ENCODE peak calls at places on chromosomes 5 and 9, in eight cellular contexts. A is heart left ventricle, U is stomach, Q is A549, V is ovary, D is spleen, B is endothelial cell of umbilical vein, I is gastrocnemius medialis. F is an unnamed sample.

GRCh38 chr5:929596-929995 is 36.9 kb downstream of the TRIP13 start:
- DNase-seq in A (no peak), U (no peak), Q (no peak), V (no peak), D (no peak), B (no peak), I (no peak), F (peak)

GRCh38 chr5:68406344-68406743 is 190.8 kb downstream of the PIK3R1 start:
- DNase-seq in A (no peak), U (no peak), Q (no peak), V (no peak), D (no peak), B (no peak), I (no peak), F (no peak)

GRCh38 chr9:32264171-32264862 is 120.1 kb upstream of the ACO1 start:
- DNase-seq in A (no peak), U (no peak), Q (no peak), V (peak), D (no peak), B (no peak), I (no peak), F (no peak)

GRCh38 chr5:51382759-51383493 is at the start of gene ISL1:
- DNase-seq in A (peak), U (peak), Q (peak), V (no peak), D (no peak), B (peak), I (peak), F (peak)

GRCh38 chr9:83449981-83450380 is 88.2 kb downstream of the FRMD3 start:
- DNase-seq in A (no peak), U (no peak), Q (no peak), V (no peak), D (no peak), B (no peak), I (no peak), F (no peak)

GRCh38 chr9:105539452-105539851 is 18.5 kb upstream of the FKTN start:
- DNase-seq in A (no peak), U (no peak), Q (no peak), V (no peak), D (no peak), B (no peak), I (no peak), F (no peak)

GRCh38 chr9:137505421-137506140 is 44.6 kb downstream of the PNPLA7 start:
- DNase-seq in A (no peak), U (no peak), Q (no peak), V (no peak), D (peak), B (no peak), I (no peak), F (no peak)

GRCh38 chr9:72477862-72478564 is 43.4 kb upstream of the TMC1 start:
- DNase-seq in A (no peak), U (peak), Q (peak), V (no peak), D (no peak), B (peak), I (no peak), F (no peak)

GRCh38 chr5:150443242-150444075 is 6.1 kb downstream of the RPS14 start:
- DNase-seq in A (no peak), U (no peak), Q (no peak), V (no peak), D (no peak), B (no peak), I (no peak), F (no peak)

GRCh38 chr5:174186096-174186495 is 140.6 kb downstream of the NSG2 start:
- DNase-seq in A (no peak), U (no peak), Q (no peak), V (no peak), D (no peak), B (no peak), I (no peak), F (peak)

GRCh38 chr9:104972242-104972866 is 44.4 kb upstream of the ABCA1 start:
- DNase-seq in A (no peak), U (no peak), Q (no peak), V (no peak), D (no peak), B (no peak), I (no peak), F (no peak)

GRCh38 chr5:75089137-75089536 is 36.8 kb upstream of the GCNT4 start:
- DNase-seq in A (no peak), U (no peak), Q (no peak), V (no peak), D (no peak), B (no peak), I (no peak), F (no peak)

GRCh38 chr5:163976691-163977090 is 471.3 kb downstream of the MAT2B start:
- DNase-seq in A (no peak), U (no peak), Q (no peak), V (no peak), D (no peak), B (peak), I (no peak), F (no peak)

GRCh38 chr5:77630246-77631165 is 8.0 kb downstream of the OTP start:
- DNase-seq in A (peak), U (peak), Q (peak), V (no peak), D (peak), B (no peak), I (no peak), F (no peak)

GRCh38 chr5:144467795-144468194 is 297.1 kb downstream of the KCTD16 start:
- DNase-seq in A (no peak), U (no peak), Q (peak), V (no peak), D (no peak), B (peak), I (no peak), F (no peak)
- TF ChIP-seq CTCF in A (peak), U (no peak), Q (peak), V (no peak), D (no peak), B (peak), I (no peak), F (no peak)

GRCh38 chr5:42848545-42848944 is 36.9 kb upstream of the SELENOP start:
- DNase-seq in A (no peak), U (no peak), Q (no peak), V (no peak), D (no peak), B (no peak), I (no peak), F (no peak)
- TF ChIP-seq POLR2A in A (no peak), U (no peak), Q (no peak), V (no peak), D (no peak), B (no peak), I (no peak), F (no peak)

GRCh38 chr5:80744149-80744548 is 89.4 kb upstream of the DHFR start:
- DNase-seq in A (no peak), U (no peak), Q (no peak), V (no peak), D (no peak), B (no peak), I (no peak), F (no peak)
- TF ChIP-seq CTCF in A (no peak), U (no peak), Q (no peak), V (no peak), D (no peak), B (no peak), I (no peak), F (no peak)

GRCh38 chr5:177595991-177596774 is 3.7 kb upstream of the B4GALT7 start:
- DNase-seq in A (no peak), U (no peak), Q (no peak), V (no peak), D (no peak), B (no peak), I (no peak), F (no peak)
- TF ChIP-seq POLR2A in A (no peak), U (no peak), Q (no peak), V (no peak), D (no peak), B (no peak), I (no peak), F (no peak)

DNA sequence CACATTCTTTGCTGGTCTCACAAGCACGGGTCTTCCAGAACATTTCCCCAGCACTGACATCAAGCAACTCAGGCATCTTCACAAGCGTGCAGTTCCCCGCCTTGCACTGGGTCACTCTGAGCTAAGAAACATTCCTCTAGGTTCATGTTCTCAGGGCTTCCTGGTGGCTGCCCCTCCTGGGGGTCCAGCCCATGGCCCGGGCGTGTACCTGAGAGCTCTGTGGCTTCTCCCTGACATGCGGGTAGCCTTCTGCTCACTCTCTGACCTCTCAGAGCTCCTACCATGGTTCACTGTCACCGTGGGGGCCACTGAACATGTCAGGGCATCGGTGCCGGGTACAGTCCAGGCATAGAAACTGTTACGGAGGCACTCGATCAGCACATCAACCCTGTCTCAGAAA is 87.5 kb downstream of the OLFM1 start:
- DNase-seq in A (no peak), U (no peak), Q (no peak), V (no peak), D (no peak), B (no peak), I (no peak), F (no peak)
- TF ChIP-seq CTCF in A (no peak), U (no peak), Q (no peak), V (no peak), D (no peak), B (no peak), I (no peak), F (no peak)

DNA sequence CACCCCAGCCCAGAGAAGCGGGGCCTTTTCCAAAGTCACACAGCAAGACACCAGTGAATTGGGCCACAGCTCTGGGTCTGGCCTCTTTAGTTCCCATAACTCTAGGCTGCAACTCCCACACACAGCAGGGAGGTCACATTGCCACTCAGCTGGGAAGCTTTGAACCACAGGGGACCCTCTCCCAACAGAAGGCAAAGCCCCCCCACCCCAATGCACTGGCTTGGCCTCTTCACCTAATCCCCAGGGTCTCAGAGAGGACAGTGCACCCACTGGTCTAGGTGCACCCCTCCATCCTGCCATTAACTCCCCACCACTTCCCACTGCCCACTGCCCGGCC is 156.7 kb upstream of the IER5L start:
- DNase-seq in A (no peak), U (no peak), Q (no peak), V (no peak), D (no peak), B (no peak), I (no peak), F (no peak)
- TF ChIP-seq POLR2A in A (no peak), U (no peak), Q (no peak), V (no peak), D (no peak), B (no peak), I (no peak), F (no peak)

GRCh38 chr5:14143843-14144585 is 872 bp downstream of the TRIO start:
- DNase-seq in A (peak), U (peak), Q (no peak), V (peak), D (peak), B (no peak), I (no peak), F (peak)
- TF ChIP-seq CTCF in A (no peak), U (no peak), Q (no peak), V (no peak), D (no peak), B (no peak), I (no peak), F (no peak)

F was measured in lower leg skin.